ENCODE peak calls at places on chromosomes 5 and 9, in ten cellular contexts. H is GM20000; C is CD4-positive, alpha-beta T cell; K is uterus; D is SK-N-MC; J is HT-29; Z is nephron progenitor cell; W is HS-27A; T is stimulated activated CD8-positive, alpha-beta memory T cell treated with anti-CD3 and anti-CD28 coated beads, Interleukin-2, amount 100 ng/mL, for 1 hour; Q is cortex of kidney. O is an unnamed sample.

GRCh38 chr5:151030377-151030776 is 10.0 kb downstream of the GPX3 start:
- DNase-seq in H (no peak), C (no peak), K (peak), D (no peak), J (no peak), Z (no peak), W (no peak), T (no peak), Q (no peak), O (no peak)

GRCh38 chr5:16897800-16898199 is 38.3 kb downstream of the MYO10 start:
- DNase-seq in H (no peak), C (no peak), K (no peak), D (no peak), J (no peak), Z (no peak), W (no peak), T (no peak), Q (no peak), O (no peak)

GRCh38 chr5:30749971-30750370 is 443.5 kb upstream of the CDH6 start:
- DNase-seq in H (no peak), C (no peak), K (no peak), D (no peak), J (no peak), Z (no peak), W (peak), T (no peak), Q (no peak), O (no peak)

GRCh38 chr5:126044111-126044668 is 379.0 kb upstream of the GRAMD2B start:
- DNase-seq in H (no peak), C (no peak), K (peak), D (no peak), J (no peak), Z (no peak), W (no peak), T (no peak), Q (no peak), O (no peak)

GRCh38 chr9:27377147-27377807 is 80.3 kb upstream of the EQTN start:
- DNase-seq in H (no peak), C (no peak), K (no peak), D (no peak), J (peak), Z (no peak), W (no peak), T (no peak), Q (no peak), O (no peak)

GRCh38 chr9:93862877-93863545 is 92.1 kb downstream of the BARX1 start:
- DNase-seq in H (no peak), C (no peak), K (no peak), D (no peak), J (no peak), Z (no peak), W (no peak), T (no peak), Q (no peak), O (no peak)

GRCh38 chr5:114450516-114450909 is 88.6 kb downstream of the KCNN2 start:
- DNase-seq in H (no peak), C (no peak), K (no peak), D (no peak), J (peak), Z (peak), W (no peak), T (no peak), Q (no peak), O (no peak)

GRCh38 chr9:118230319-118230718 is 526.1 kb downstream of the TLR4 start:
- DNase-seq in H (no peak), C (no peak), K (no peak), D (no peak), J (no peak), Z (no peak), W (no peak), T (no peak), Q (no peak), O (no peak)

GRCh38 chr5:35212006-35212982 is 18.0 kb downstream of the PRLR start:
- DNase-seq in H (no peak), C (no peak), K (no peak), D (no peak), J (no peak), Z (no peak), W (no peak), T (no peak), Q (no peak), O (no peak)

GRCh38 chr5:177133845-177134652 is 476 bp downstream of the NSD1 start:
- DNase-seq in H (peak), C (peak), K (peak), D (no peak), J (peak), Z (peak), W (no peak), T (no peak), Q (no peak), O (no peak)

GRCh38 chr5:141783599-141784296 is 94.5 kb downstream of the PCDH1 start:
- DNase-seq in H (no peak), C (no peak), K (no peak), D (no peak), J (no peak), Z (peak), W (no peak), T (no peak), Q (no peak), O (no peak)

GRCh38 chr9:98615633-98616032 is 93.1 kb downstream of the GABBR2 start:
- DNase-seq in H (no peak), C (no peak), K (no peak), D (no peak), J (no peak), Z (no peak), W (no peak), T (no peak), Q (no peak), O (no peak)

GRCh38 chr5:176788091-176788490 is 22.3 kb upstream of the UNC5A start:
- DNase-seq in H (no peak), C (no peak), K (no peak), D (no peak), J (no peak), Z (no peak), W (no peak), T (no peak), Q (no peak), O (no peak)

GRCh38 chr5:80852331-80853245 is 107.6 kb upstream of the RASGRF2 start:
- DNase-seq in H (no peak), C (no peak), K (no peak), D (no peak), J (no peak), Z (no peak), W (no peak), T (no peak), Q (no peak), O (peak)

GRCh38 chr5:78908173-78908901 is 76.8 kb downstream of the ARSB start:
- DNase-seq in H (no peak), C (no peak), K (no peak), D (no peak), J (no peak), Z (peak), W (no peak), T (no peak), Q (no peak), O (no peak)

GRCh38 chr9:110282767-110283136 is 26.4 kb upstream of the TXN start:
- DNase-seq in H (no peak), C (no peak), K (no peak), D (no peak), J (no peak), Z (no peak), W (no peak), T (no peak), Q (no peak), O (no peak)

GRCh38 chr5:125486634-125487033 is 740.2 kb upstream of the ZNF608 start:
- DNase-seq in H (no peak), C (no peak), K (no peak), D (no peak), J (no peak), Z (no peak), W (peak), T (no peak), Q (no peak), O (no peak)

GRCh38 chr9:93132946-93133640 is 958 bp downstream of the NINJ1 start:
- DNase-seq in H (no peak), C (no peak), K (peak), D (no peak), J (peak), Z (no peak), W (no peak), T (no peak), Q (no peak), O (peak)

GRCh38 chr5:36442352-36442751 is 140.7 kb upstream of the RANBP3L start:
- DNase-seq in H (no peak), C (no peak), K (no peak), D (no peak), J (no peak), Z (no peak), W (no peak), T (no peak), Q (no peak), O (peak)

GRCh38 chr9:120386390-120387131 is 193.4 kb downstream of the CDK5RAP2 start:
- DNase-seq in H (no peak), C (no peak), K (no peak), D (no peak), J (peak), Z (no peak), W (no peak), T (no peak), Q (no peak), O (peak)

GRCh38 chr5:72693001-72693442 is 123.4 kb upstream of the TNPO1 start:
- DNase-seq in H (no peak), C (no peak), K (peak), D (no peak), J (no peak), Z (no peak), W (no peak), T (no peak), Q (no peak), O (no peak)

GRCh38 chr9:82922686-82923085 is 140.3 kb downstream of the RASEF start:
- DNase-seq in H (no peak), C (no peak), K (no peak), D (no peak), J (no peak), Z (no peak), W (no peak), T (no peak), Q (no peak), O (no peak)

GRCh38 chr9:4798281-4798680 is 5.5 kb downstream of the RCL1 start:
- DNase-seq in H (no peak), C (no peak), K (no peak), D (no peak), J (no peak), Z (no peak), W (no peak), T (no peak), Q (no peak), O (no peak)

GRCh38 chr9:133273819-133274218 is 1.2 kb downstream of the ABO start:
- DNase-seq in H (no peak), C (no peak), K (no peak), D (no peak), J (no peak), Z (no peak), W (no peak), T (no peak), Q (no peak), O (no peak)

GRCh38 chr9:92989561-92989960 is 42.2 kb downstream of the FGD3 start:
- DNase-seq in H (no peak), C (no peak), K (no peak), D (no peak), J (peak), Z (no peak), W (no peak), T (no peak), Q (no peak), O (peak)

GRCh38 chr5:6766558-6767191 is 53.4 kb downstream of the TENT4A start:
- DNase-seq in H (no peak), C (peak), K (peak), D (no peak), J (peak), Z (no peak), W (peak), T (peak), Q (no peak), O (no peak)

GRCh38 chr5:137186759-137187461 is 312.2 kb downstream of the SPOCK1 start:
- DNase-seq in H (no peak), C (no peak), K (peak), D (no peak), J (no peak), Z (no peak), W (no peak), T (no peak), Q (no peak), O (no peak)

GRCh38 chr5:177405312-177405711 is 4.1 kb downstream of the F12 start:
- DNase-seq in H (no peak), C (no peak), K (no peak), D (no peak), J (no peak), Z (no peak), W (no peak), T (no peak), Q (no peak), O (no peak)

GRCh38 chr9:8558176-8558575 is 758.6 kb upstream of the DMAC1 start:
- DNase-seq in H (no peak), C (no peak), K (no peak), D (no peak), J (no peak), Z (no peak), W (no peak), T (no peak), Q (no peak), O (no peak)

GRCh38 chr5:40221796-40222195 is 457.9 kb upstream of the PTGER4 start:
- DNase-seq in H (no peak), C (no peak), K (no peak), D (no peak), J (no peak), Z (no peak), W (peak), T (no peak), Q (no peak), O (no peak)

GRCh38 chr9:12935714-12936113 is 160.9 kb downstream of the LURAP1L start:
- DNase-seq in H (no peak), C (no peak), K (no peak), D (no peak), J (no peak), Z (no peak), W (no peak), T (no peak), Q (no peak), O (no peak)

GRCh38 chr5:180085837-180086236 is 14.3 kb upstream of the RNF130 start:
- DNase-seq in H (no peak), C (peak), K (no peak), D (no peak), J (no peak), Z (no peak), W (no peak), T (no peak), Q (no peak), O (no peak)

GRCh38 chr5:43658499-43658898 is 55.5 kb downstream of the NNT start:
- DNase-seq in H (no peak), C (no peak), K (no peak), D (no peak), J (no peak), Z (no peak), W (no peak), T (no peak), Q (no peak), O (no peak)

GRCh38 chr5:163489055-163489744 is 16.2 kb upstream of the MAT2B start:
- DNase-seq in H (no peak), C (no peak), K (no peak), D (no peak), J (peak), Z (no peak), W (no peak), T (no peak), Q (no peak), O (peak)

GRCh38 chr9:74817281-74818181 is 70.2 kb downstream of the TRPM6 start:
- DNase-seq in H (no peak), C (no peak), K (no peak), D (no peak), J (no peak), Z (no peak), W (no peak), T (no peak), Q (no peak), O (no peak)

O was measured in HepG2.